ENCODE peak calls at places on chromosomes 7 and 10, in eight cellular contexts. One of them, this sample, is unnamed.

GRCh38 chr7:32163141-32163806 is 93.1 kb upstream of the PDE1C start:
- DNase-seq in cardiac muscle cell: no peak
- DNase-seq in aorta: peak
- DNase-seq in adrenal gland: no peak
- DNase-seq in sigmoid colon: peak
- DNase-seq in tibial nerve: peak
- DNase-seq in CD8-positive, alpha-beta T cell: no peak
- DNase-seq in RWPE1: peak
- DNase-seq in this sample: peak

GRCh38 chr10:95907454-95908253 is at the start of gene CC2D2B:
- DNase-seq in cardiac muscle cell: peak
- DNase-seq in CD8-positive, alpha-beta T cell: peak
- DNase-seq in adrenal gland: peak
- DNase-seq in RWPE1: peak
- DNase-seq in tibial nerve: peak
- DNase-seq in aorta: peak
- DNase-seq in sigmoid colon: peak
- DNase-seq in this sample: peak

GRCh38 chr10:61779950-61780659 is 117.4 kb downstream of the CABCOCO1 start:
- DNase-seq in tibial nerve: no peak
- DNase-seq in cardiac muscle cell: peak
- DNase-seq in CD8-positive, alpha-beta T cell: peak
- DNase-seq in sigmoid colon: peak
- DNase-seq in RWPE1: peak
- DNase-seq in aorta: peak
- DNase-seq in adrenal gland: no peak
- DNase-seq in this sample: peak

GRCh38 chr7:47239927-47240570 is 341.9 kb downstream of the TNS3 start:
- DNase-seq in CD8-positive, alpha-beta T cell: no peak
- DNase-seq in cardiac muscle cell: no peak
- DNase-seq in sigmoid colon: no peak
- DNase-seq in aorta: no peak
- DNase-seq in RWPE1: no peak
- DNase-seq in tibial nerve: peak
- DNase-seq in adrenal gland: no peak
- DNase-seq in this sample: no peak

GRCh38 chr10:133329401-133330202 is 7.1 kb downstream of the CALY start:
- DNase-seq in tibial nerve: peak
- DNase-seq in CD8-positive, alpha-beta T cell: peak
- DNase-seq in cardiac muscle cell: peak
- DNase-seq in aorta: peak
- DNase-seq in adrenal gland: peak
- DNase-seq in sigmoid colon: peak
- DNase-seq in RWPE1: peak
- DNase-seq in this sample: peak

GRCh38 chr7:1317654-1318450 is 85.2 kb downstream of the UNCX start:
- DNase-seq in adrenal gland: no peak
- DNase-seq in RWPE1: no peak
- DNase-seq in tibial nerve: no peak
- DNase-seq in sigmoid colon: peak
- DNase-seq in CD8-positive, alpha-beta T cell: no peak
- DNase-seq in cardiac muscle cell: no peak
- DNase-seq in aorta: no peak
- DNase-seq in this sample: no peak

GRCh38 chr10:130242483-130242882 is 106.3 kb downstream of the GLRX3 start:
- DNase-seq in cardiac muscle cell: no peak
- DNase-seq in adrenal gland: no peak
- DNase-seq in tibial nerve: no peak
- DNase-seq in CD8-positive, alpha-beta T cell: no peak
- DNase-seq in sigmoid colon: no peak
- DNase-seq in RWPE1: no peak
- DNase-seq in aorta: no peak
- DNase-seq in this sample: no peak

GRCh38 chr10:57628592-57629284 is 639.0 kb downstream of the IPMK start:
- DNase-seq in adrenal gland: no peak
- DNase-seq in sigmoid colon: no peak
- DNase-seq in tibial nerve: no peak
- DNase-seq in RWPE1: no peak
- DNase-seq in CD8-positive, alpha-beta T cell: no peak
- DNase-seq in cardiac muscle cell: no peak
- DNase-seq in aorta: no peak
- DNase-seq in this sample: no peak

GRCh38 chr10:3803295-3803883 is 18.4 kb upstream of the KLF6 start:
- DNase-seq in aorta: no peak
- DNase-seq in tibial nerve: no peak
- DNase-seq in sigmoid colon: no peak
- DNase-seq in CD8-positive, alpha-beta T cell: no peak
- DNase-seq in adrenal gland: no peak
- DNase-seq in cardiac muscle cell: no peak
- DNase-seq in RWPE1: no peak
- DNase-seq in this sample: no peak

GRCh38 chr7:29993169-29993568 is 3.6 kb upstream of the SCRN1 start:
- DNase-seq in tibial nerve: no peak
- DNase-seq in aorta: no peak
- DNase-seq in RWPE1: no peak
- DNase-seq in sigmoid colon: no peak
- DNase-seq in adrenal gland: no peak
- DNase-seq in CD8-positive, alpha-beta T cell: no peak
- DNase-seq in cardiac muscle cell: no peak
- DNase-seq in this sample: no peak

GRCh38 chr7:45881759-45882464 is 6.4 kb upstream of the IGFBP1 start:
- DNase-seq in adrenal gland: peak
- DNase-seq in cardiac muscle cell: no peak
- DNase-seq in CD8-positive, alpha-beta T cell: no peak
- DNase-seq in sigmoid colon: no peak
- DNase-seq in RWPE1: no peak
- DNase-seq in tibial nerve: no peak
- DNase-seq in aorta: no peak
- DNase-seq in this sample: no peak

GRCh38 chr7:3551536-3551935 is 250.5 kb downstream of the SDK1 start:
- DNase-seq in CD8-positive, alpha-beta T cell: no peak
- DNase-seq in cardiac muscle cell: no peak
- DNase-seq in aorta: no peak
- DNase-seq in tibial nerve: no peak
- DNase-seq in RWPE1: no peak
- DNase-seq in adrenal gland: no peak
- DNase-seq in sigmoid colon: no peak
- DNase-seq in this sample: no peak

GRCh38 chr7:129909669-129910068 is 43.1 kb downstream of the UBE2H start:
- DNase-seq in aorta: no peak
- DNase-seq in tibial nerve: no peak
- DNase-seq in cardiac muscle cell: no peak
- DNase-seq in sigmoid colon: no peak
- DNase-seq in adrenal gland: no peak
- DNase-seq in RWPE1: no peak
- DNase-seq in CD8-positive, alpha-beta T cell: no peak
- DNase-seq in this sample: no peak

GRCh38 chr10:115802911-115803310 is 470.1 kb downstream of the GFRA1 start:
- DNase-seq in tibial nerve: no peak
- DNase-seq in cardiac muscle cell: no peak
- DNase-seq in sigmoid colon: no peak
- DNase-seq in aorta: no peak
- DNase-seq in adrenal gland: no peak
- DNase-seq in RWPE1: no peak
- DNase-seq in CD8-positive, alpha-beta T cell: no peak
- DNase-seq in this sample: no peak

GRCh38 chr7:17638727-17639126 is 301.6 kb downstream of the SNX13 start:
- DNase-seq in sigmoid colon: no peak
- DNase-seq in RWPE1: peak
- DNase-seq in cardiac muscle cell: no peak
- DNase-seq in adrenal gland: no peak
- DNase-seq in CD8-positive, alpha-beta T cell: no peak
- DNase-seq in aorta: no peak
- DNase-seq in tibial nerve: peak
- DNase-seq in this sample: no peak

GRCh38 chr7:50653116-50653854 is 88.1 kb upstream of the DDC start:
- DNase-seq in aorta: peak
- DNase-seq in adrenal gland: no peak
- DNase-seq in tibial nerve: peak
- DNase-seq in RWPE1: no peak
- DNase-seq in sigmoid colon: peak
- DNase-seq in CD8-positive, alpha-beta T cell: peak
- DNase-seq in cardiac muscle cell: no peak
- DNase-seq in this sample: no peak

GRCh38 chr7:128053023-128053422 is 21.8 kb upstream of the LRRC4 start:
- DNase-seq in CD8-positive, alpha-beta T cell: no peak
- DNase-seq in cardiac muscle cell: no peak
- DNase-seq in tibial nerve: no peak
- DNase-seq in RWPE1: peak
- DNase-seq in adrenal gland: no peak
- DNase-seq in sigmoid colon: no peak
- DNase-seq in aorta: no peak
- DNase-seq in this sample: no peak

GRCh38 chr10:113477451-113477850 is 75.4 kb upstream of the HABP2 start:
- DNase-seq in adrenal gland: no peak
- DNase-seq in sigmoid colon: no peak
- DNase-seq in aorta: no peak
- DNase-seq in cardiac muscle cell: no peak
- DNase-seq in tibial nerve: no peak
- DNase-seq in CD8-positive, alpha-beta T cell: no peak
- DNase-seq in RWPE1: no peak
- DNase-seq in this sample: no peak

GRCh38 chr10:113479346-113480080 is 73.3 kb upstream of the HABP2 start:
- DNase-seq in cardiac muscle cell: no peak
- DNase-seq in adrenal gland: no peak
- DNase-seq in CD8-positive, alpha-beta T cell: no peak
- DNase-seq in tibial nerve: no peak
- DNase-seq in RWPE1: no peak
- DNase-seq in aorta: no peak
- DNase-seq in sigmoid colon: no peak
- DNase-seq in this sample: no peak

GRCh38 chr10:113484487-113484886 is 68.4 kb upstream of the HABP2 start:
- DNase-seq in CD8-positive, alpha-beta T cell: no peak
- DNase-seq in aorta: no peak
- DNase-seq in adrenal gland: no peak
- DNase-seq in cardiac muscle cell: no peak
- DNase-seq in sigmoid colon: no peak
- DNase-seq in RWPE1: no peak
- DNase-seq in tibial nerve: no peak
- DNase-seq in this sample: no peak

GRCh38 chr10:113480081-113480360 is 72.8 kb upstream of the HABP2 start:
- DNase-seq in sigmoid colon: no peak
- DNase-seq in CD8-positive, alpha-beta T cell: no peak
- DNase-seq in RWPE1: no peak
- DNase-seq in cardiac muscle cell: no peak
- DNase-seq in aorta: no peak
- DNase-seq in adrenal gland: no peak
- DNase-seq in tibial nerve: no peak
- DNase-seq in this sample: no peak

DNA sequence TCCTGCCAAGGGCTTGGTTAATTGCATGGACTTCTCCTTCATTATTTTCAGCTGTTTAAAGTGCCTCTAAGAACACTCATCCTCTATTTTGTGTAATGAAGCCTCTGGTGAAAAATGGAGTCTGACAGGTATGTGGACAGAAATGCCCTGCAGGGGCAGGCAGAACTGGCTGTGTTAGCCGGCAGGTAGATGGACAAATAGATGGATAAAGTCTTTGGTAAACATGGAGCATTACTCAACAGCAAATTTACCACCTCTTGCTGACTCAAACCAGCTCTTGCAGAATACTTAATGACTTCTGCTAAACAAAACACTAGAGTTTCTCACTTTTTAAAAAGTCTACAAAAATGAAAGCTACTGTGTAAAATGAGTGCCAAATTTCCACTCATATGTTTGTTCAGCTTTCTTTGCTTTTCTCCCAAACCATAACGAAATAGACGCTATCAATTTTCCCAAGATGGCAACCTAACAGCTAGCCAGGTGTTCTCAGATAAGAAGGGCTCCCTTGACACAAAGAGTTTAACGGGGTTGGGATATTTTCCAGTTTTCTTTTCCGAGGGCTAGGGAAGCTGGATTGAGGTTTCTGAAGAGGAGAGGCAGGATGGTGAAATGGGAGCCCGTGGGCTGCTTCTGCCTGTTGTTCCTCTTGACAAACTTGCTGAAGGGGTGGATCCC is 71.9 kb upstream of the HABP2 start:
- DNase-seq in tibial nerve: no peak
- DNase-seq in sigmoid colon: no peak
- DNase-seq in RWPE1: peak
- DNase-seq in cardiac muscle cell: no peak
- DNase-seq in aorta: no peak
- DNase-seq in adrenal gland: no peak
- DNase-seq in CD8-positive, alpha-beta T cell: no peak
- DNase-seq in this sample: no peak
- H3K27ac ChIP-seq in tibial nerve: peak
- H3K27ac ChIP-seq in sigmoid colon: no peak
- H3K27ac ChIP-seq in RWPE1: no peak
- H3K27ac ChIP-seq in cardiac muscle cell: no peak
- H3K27ac ChIP-seq in aorta: no peak
- H3K27ac ChIP-seq in adrenal gland: no peak
- H3K27ac ChIP-seq in CD8-positive, alpha-beta T cell: no peak
- H3K27ac ChIP-seq in this sample: no peak

GRCh38 chr7:36568437-36568818 is 155.9 kb downstream of the AOAH start:
- DNase-seq in tibial nerve: no peak
- DNase-seq in cardiac muscle cell: no peak
- DNase-seq in CD8-positive, alpha-beta T cell: no peak
- DNase-seq in aorta: no peak
- DNase-seq in sigmoid colon: no peak
- DNase-seq in RWPE1: no peak
- DNase-seq in adrenal gland: no peak
- DNase-seq in this sample: no peak
- H3K27ac ChIP-seq in tibial nerve: no peak
- H3K27ac ChIP-seq in cardiac muscle cell: no peak
- H3K27ac ChIP-seq in CD8-positive, alpha-beta T cell: no peak
- H3K27ac ChIP-seq in aorta: no peak
- H3K27ac ChIP-seq in sigmoid colon: no peak
- H3K27ac ChIP-seq in RWPE1: no peak
- H3K27ac ChIP-seq in adrenal gland: no peak
- H3K27ac ChIP-seq in this sample: no peak

DNA sequence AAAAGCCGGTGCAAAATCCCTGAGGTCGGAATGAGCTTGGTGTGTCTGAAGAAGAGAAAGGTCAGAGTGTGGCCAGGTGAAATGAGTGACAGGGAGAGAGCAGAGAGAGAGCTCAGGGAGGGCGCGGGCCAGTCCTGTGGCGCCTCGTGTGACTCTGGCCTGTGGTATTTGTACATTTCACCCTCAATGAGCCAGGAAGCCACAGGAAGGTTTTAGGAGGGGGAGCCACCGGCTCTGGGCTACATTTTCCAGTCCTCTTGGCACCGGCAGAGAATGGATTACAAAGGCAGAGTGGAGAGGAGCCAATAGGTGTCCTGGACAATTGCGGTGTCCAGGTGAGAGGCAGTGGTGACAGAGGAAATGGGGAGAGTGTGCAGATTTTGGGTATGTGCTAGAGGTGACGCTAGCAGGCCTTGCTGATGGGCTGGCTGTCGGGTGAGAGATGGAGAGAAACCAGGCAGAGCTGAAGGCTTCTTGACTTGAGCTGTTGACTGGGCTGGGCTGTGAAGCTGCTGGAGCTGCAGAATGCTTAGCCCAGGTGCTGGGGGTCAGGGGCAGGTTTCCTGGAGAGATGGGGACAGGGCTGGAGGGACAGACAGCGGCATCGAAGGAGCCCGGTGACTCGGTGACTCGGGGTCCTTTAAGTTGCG is 38.1 kb downstream of the COL13A1 start:
- DNase-seq in RWPE1: peak
- DNase-seq in aorta: no peak
- DNase-seq in adrenal gland: no peak
- DNase-seq in CD8-positive, alpha-beta T cell: no peak
- DNase-seq in cardiac muscle cell: peak
- DNase-seq in tibial nerve: no peak
- DNase-seq in sigmoid colon: no peak
- DNase-seq in this sample: peak
- H3K27ac ChIP-seq in RWPE1: no peak
- H3K27ac ChIP-seq in aorta: no peak
- H3K27ac ChIP-seq in adrenal gland: no peak
- H3K27ac ChIP-seq in CD8-positive, alpha-beta T cell: no peak
- H3K27ac ChIP-seq in cardiac muscle cell: peak
- H3K27ac ChIP-seq in tibial nerve: no peak
- H3K27ac ChIP-seq in sigmoid colon: no peak
- H3K27ac ChIP-seq in this sample: peak

GRCh38 chr7:152025077-152025936 is at the start of gene GALNT11:
- DNase-seq in tibial nerve: peak
- DNase-seq in CD8-positive, alpha-beta T cell: peak
- DNase-seq in aorta: peak
- DNase-seq in adrenal gland: peak
- DNase-seq in cardiac muscle cell: peak
- DNase-seq in sigmoid colon: peak
- DNase-seq in RWPE1: peak
- DNase-seq in this sample: peak
- H3K27ac ChIP-seq in tibial nerve: peak
- H3K27ac ChIP-seq in CD8-positive, alpha-beta T cell: peak
- H3K27ac ChIP-seq in aorta: peak
- H3K27ac ChIP-seq in adrenal gland: peak
- H3K27ac ChIP-seq in cardiac muscle cell: peak
- H3K27ac ChIP-seq in sigmoid colon: peak
- H3K27ac ChIP-seq in RWPE1: peak
- H3K27ac ChIP-seq in this sample: peak

This sample was measured in SJSA1.